ENCODE peak calls at places on chromosome 4, in eight cellular contexts. K is activated gamma-delta T cell treated with Interleukin-2 at 50 U/mL for 16 hours, U is ELR, I is type B pancreatic cell, E is T-helper 2 cell, A is breast epithelium, Q is ovary, V is fibroblast of lung. F is an unnamed sample.

GRCh38 chr4:108492816-108493595 is 127.4 kb upstream of the RPL34 start:
- DNase-seq in I (no peak), K (peak; percentile 6), E (peak; percentile 9), V (peak; percentile 22), A (no peak), Q (no peak), U (peak; percentile 52), F (no peak)

GRCh38 chr4:84786478-84786877 is 180.0 kb downstream of the WDFY3 start:
- DNase-seq in K (no peak), A (no peak), V (no peak), Q (no peak), E (no peak), I (no peak), U (no peak), F (no peak)

GRCh38 chr4:168574581-168575295 is 77.9 kb downstream of the PALLD start:
- DNase-seq in K (no peak), Q (no peak), U (peak; percentile 76), E (no peak), I (no peak), V (no peak), A (no peak), F (no peak)

GRCh38 chr4:139686130-139686529 is 20.5 kb downstream of the MGST2 start:
- DNase-seq in U (no peak), Q (no peak), E (no peak), A (no peak), I (no peak), K (no peak), V (no peak), F (no peak)

GRCh38 chr4:88516746-88517145 is 6.8 kb downstream of the PYURF start:
- DNase-seq in U (no peak), E (no peak), I (no peak), K (no peak), V (no peak), A (no peak), Q (no peak), F (no peak)

GRCh38 chr4:17347445-17347844 is 164.4 kb downstream of the QDPR start:
- DNase-seq in I (no peak), A (no peak), V (peak; percentile 28), K (peak; percentile 31), U (peak; percentile 46), Q (no peak), E (no peak), F (no peak)

GRCh38 chr4:70927502-70928139 is 25.5 kb downstream of the MOB1B start:
- DNase-seq in I (no peak), Q (no peak), U (no peak), K (peak; percentile 19), V (no peak), A (no peak), E (no peak), F (no peak)

GRCh38 chr4:59936566-59936965 is 1263.6 kb upstream of the ADGRL3 start:
- DNase-seq in Q (no peak), E (no peak), U (no peak), I (no peak), K (no peak), A (no peak), V (no peak), F (no peak)

GRCh38 chr4:176359590-176359989 is 39.8 kb downstream of the SPCS3 start:
- DNase-seq in U (peak; percentile 49), A (no peak), Q (no peak), E (no peak), I (no peak), K (no peak), V (peak; percentile 69), F (no peak)

GRCh38 chr4:6761540-6762243 is 20.8 kb upstream of the KIAA0232 start:
- DNase-seq in Q (no peak), K (no peak), I (no peak), A (peak; percentile 78), E (no peak), V (no peak), U (no peak), F (no peak)

GRCh38 chr4:31100551-31100950 is 380.4 kb downstream of the PCDH7 start:
- DNase-seq in K (no peak), I (no peak), Q (no peak), V (peak; percentile 59), U (no peak), A (no peak), E (no peak), F (no peak)

GRCh38 chr4:3363411-3364141 is 70.8 kb downstream of the RGS12 start:
- DNase-seq in I (no peak), E (no peak), A (no peak), U (no peak), K (no peak), V (no peak), Q (no peak), F (no peak)

GRCh38 chr4:75547647-75548387 is 8.0 kb upstream of the ODAPH start:
- DNase-seq in A (no peak), E (no peak), U (peak; percentile 34), I (no peak), V (peak; percentile 29), Q (peak; percentile 49), K (no peak), F (peak; percentile 28)

GRCh38 chr4:8577046-8577445 is 3.1 kb upstream of the GPR78 start:
- DNase-seq in A (no peak), V (no peak), K (no peak), U (no peak), Q (peak; percentile 12), E (no peak), I (no peak), F (no peak)

GRCh38 chr4:39524420-39524957 is 2.8 kb downstream of the UGDH start:
- DNase-seq in E (no peak), Q (no peak), K (no peak), I (no peak), A (no peak), V (no peak), U (no peak), F (no peak)

GRCh38 chr4:127698789-127699200 is 31.4 kb upstream of the SLC25A31 start:
- DNase-seq in V (peak; percentile 61), Q (no peak), A (no peak), K (no peak), U (peak; percentile 92), E (no peak), I (no peak), F (no peak)

GRCh38 chr4:186765138-186765537 is 41.5 kb upstream of the FAT1 start:
- DNase-seq in K (no peak), V (peak; percentile 49), Q (no peak), I (no peak), A (no peak), E (no peak), U (peak; percentile 77), F (no peak)

GRCh38 chr4:2364654-2365053 is 53.8 kb downstream of the ZFYVE28 start:
- DNase-seq in U (peak; percentile 33), K (peak; percentile 47), V (peak; percentile 51), Q (peak; percentile 73), A (peak; percentile 51), I (no peak), E (peak; percentile 54), F (no peak)

GRCh38 chr4:30943356-30943755 is 223.2 kb downstream of the PCDH7 start:
- DNase-seq in K (no peak), V (peak; percentile 56), E (no peak), I (no peak), Q (no peak), A (no peak), U (no peak), F (no peak)